ENCODE peak calls at places on chromosomes 11 and 22, in six cellular contexts. R is heart left ventricle, X is tibial artery, M is HCT116, A is epithelial cell of esophagus, V is IMR-90. L is an unnamed sample.

GRCh38 chr11:68749061-68749491 is 2.2 kb downstream of the TESMIN start:
- DNase-seq in R (no peak), X (no peak), M (no peak), A (no peak), V (peak), L (no peak)

GRCh38 chr11:118924591-118925585 is 838 bp downstream of the BCL9L start:
- DNase-seq in R (peak), X (peak), M (no peak), A (peak), V (peak), L (peak)

GRCh38 chr11:45323598-45324249 is 37.6 kb upstream of the SYT13 start:
- DNase-seq in R (no peak), X (peak), M (no peak), A (no peak), V (no peak), L (no peak)

GRCh38 chr11:59199546-59200420 is 12.9 kb downstream of the MPEG1 start:
- DNase-seq in R (no peak), X (no peak), M (no peak), A (no peak), V (no peak), L (no peak)

GRCh38 chr22:46361861-46362220 is 26.3 kb downstream of the TRMU start:
- DNase-seq in R (no peak), X (no peak), M (no peak), A (no peak), V (no peak), L (no peak)

GRCh38 chr11:113771964-113772363 is 1.5 kb downstream of the ZW10 start:
- DNase-seq in R (no peak), X (no peak), M (no peak), A (no peak), V (no peak), L (no peak)

GRCh38 chr11:75786101-75786736 is 17.6 kb downstream of the DGAT2 start:
- DNase-seq in R (no peak), X (no peak), M (no peak), A (no peak), V (no peak), L (no peak)

GRCh38 chr11:71420455-71421241 is 27.5 kb downstream of the DHCR7 start:
- DNase-seq in R (no peak), X (no peak), M (peak), A (peak), V (peak), L (no peak)

GRCh38 chr11:33733978-33734377 is 2.2 kb downstream of the CD59 start:
- DNase-seq in R (no peak), X (no peak), M (no peak), A (no peak), V (no peak), L (no peak)

GRCh38 chr11:67376873-67377808 is 3.7 kb upstream of the CLCF1 start:
- DNase-seq in R (no peak), X (no peak), M (no peak), A (no peak), V (no peak), L (no peak)

GRCh38 chr11:2039198-2039759 is 41.6 kb upstream of the H19 start:
- DNase-seq in R (no peak), X (no peak), M (no peak), A (no peak), V (no peak), L (no peak)

GRCh38 chr11:123228489-123229163 is 33.6 kb upstream of the CLMP start:
- DNase-seq in R (no peak), X (no peak), M (no peak), A (no peak), V (no peak), L (no peak)

GRCh38 chr11:124740277-124740882 is 638 bp downstream of the NRGN start:
- DNase-seq in R (peak), X (no peak), M (no peak), A (peak), V (no peak), L (no peak)

GRCh38 chr11:107736546-107736945 is 24.7 kb upstream of the SLN start:
- DNase-seq in R (no peak), X (no peak), M (no peak), A (no peak), V (no peak), L (no peak)

GRCh38 chr22:20424553-20424936 is 13.1 kb downstream of the SCARF2 start:
- DNase-seq in R (no peak), X (no peak), M (no peak), A (no peak), V (no peak), L (no peak)
- TF ChIP-seq CTCF in R (no peak), X (no peak), M (no peak), A (no peak), V (no peak), L (no peak)

DNA sequence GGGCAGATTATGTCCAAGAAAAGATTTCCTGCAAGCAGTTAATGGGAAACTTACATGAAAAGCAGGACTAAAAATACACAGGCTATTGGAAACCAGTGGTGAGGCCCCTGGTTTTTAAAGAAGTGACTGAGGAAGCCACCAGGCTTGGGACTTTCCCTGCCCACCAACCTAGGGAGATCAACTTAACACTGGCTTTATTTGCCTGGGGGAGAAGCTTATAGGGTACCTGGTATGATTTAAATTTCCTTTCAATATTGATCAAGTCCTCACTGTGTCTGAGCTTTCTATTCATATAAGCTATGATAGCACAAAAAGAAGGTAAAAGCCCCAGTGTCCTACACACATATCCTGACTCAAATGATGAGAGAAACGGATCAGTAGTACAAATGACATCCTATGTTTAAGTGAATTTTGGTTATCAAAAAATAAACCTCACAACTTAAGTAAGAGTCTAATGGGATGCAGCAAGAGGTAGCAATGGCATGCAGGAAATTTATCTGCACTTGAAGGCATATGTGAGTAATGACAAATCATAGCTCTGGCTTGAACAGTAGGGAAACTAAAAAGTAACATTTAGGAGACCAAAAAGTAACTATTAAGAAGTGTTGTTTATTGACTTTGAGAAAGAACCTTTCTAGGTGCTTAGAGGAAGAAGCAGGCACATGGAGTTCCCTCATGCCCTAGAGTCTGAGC is 85.3 kb downstream of the GAB2 start:
- DNase-seq in R (no peak), X (no peak), M (no peak), A (no peak), V (peak), L (no peak)
- H3K4me3 ChIP-seq in R (no peak), X (no peak), M (no peak), A (no peak), V (no peak), L (no peak)

GRCh38 chr11:62791501-62792192 is at the start of gene TMEM223:
- DNase-seq in R (peak), X (peak), M (peak), A (peak), V (peak), L (peak)
- TF ChIP-seq CTCF in R (no peak), X (peak), M (no peak), A (no peak), V (peak), L (no peak)

GRCh38 chr22:17489101-17489500 is 74.2 kb upstream of the SLC25A18 start:
- DNase-seq in R (no peak), X (no peak), M (no peak), A (no peak), V (no peak), L (no peak)
- H3K4me3 ChIP-seq in R (no peak), X (no peak), M (no peak), A (no peak), V (no peak), L (no peak)

GRCh38 chr22:47674600-47674999 is 912.1 kb downstream of the TBC1D22A start:
- DNase-seq in R (no peak), X (no peak), M (no peak), A (no peak), V (no peak), L (peak)

GRCh38 chr22:47681766-47682165 is 919.3 kb downstream of the TBC1D22A start:
- DNase-seq in R (no peak), X (no peak), M (no peak), A (no peak), V (no peak), L (no peak)

GRCh38 chr22:47676685-47677084 is 914.2 kb downstream of the TBC1D22A start:
- DNase-seq in R (no peak), X (no peak), M (no peak), A (no peak), V (no peak), L (peak)

GRCh38 chr22:47678048-47678447 is 915.6 kb downstream of the TBC1D22A start:
- DNase-seq in R (no peak), X (no peak), M (no peak), A (no peak), V (no peak), L (no peak)

GRCh38 chr22:47678667-47679287 is 916.3 kb downstream of the TBC1D22A start:
- DNase-seq in R (no peak), X (no peak), M (no peak), A (no peak), V (no peak), L (no peak)
- TF ChIP-seq CTCF in R (no peak), X (no peak), M (no peak), A (no peak), V (no peak), L (no peak)

DNA sequence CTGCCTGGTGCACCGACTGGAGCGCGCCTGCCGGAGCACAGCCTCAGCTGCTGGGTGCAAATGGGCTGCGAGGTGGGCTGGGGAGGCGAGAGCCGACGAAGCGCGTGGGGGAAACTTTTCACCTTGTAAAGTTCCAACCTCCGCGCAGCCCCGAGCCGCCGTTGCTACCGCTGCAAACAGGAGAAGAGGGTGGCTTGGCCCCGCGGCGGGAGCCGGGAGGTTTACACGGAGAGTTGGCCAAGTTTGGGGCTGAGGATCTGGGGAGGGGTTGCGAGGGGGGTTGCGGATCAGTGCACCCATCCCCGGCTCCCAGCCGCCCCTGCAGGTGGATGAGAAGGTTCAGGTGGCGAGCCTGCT is 566 bp downstream of the FAT3 start:
- DNase-seq in R (no peak), X (peak), M (no peak), A (no peak), V (no peak), L (no peak)
- H3K4me3 ChIP-seq in R (peak), X (peak), M (no peak), A (no peak), V (peak), L (no peak)